ENCODE peak calls at places on chromosome 14, in eight cellular contexts. X is epithelial cell of esophagus, Q is AG04450, W is lower leg skin, P is Caco-2, H is choroid plexus epithelial cell, G is brain microvascular endothelial cell, B is mammary epithelial cell. V is an unnamed sample.

GRCh38 chr14:32417956-32418552 is 89.0 kb downstream of the AKAP6 start:
- DNase-seq in X (peak), Q (no peak), W (no peak), P (no peak), H (peak), G (peak), B (peak), V (peak)

GRCh38 chr14:96926006-96926405 is 128.8 kb downstream of the VRK1 start:
- DNase-seq in X (no peak), Q (no peak), W (no peak), P (no peak), H (no peak), G (no peak), B (no peak), V (no peak)

GRCh38 chr14:75689012-75689411 is 28.0 kb downstream of the TTLL5 start:
- DNase-seq in X (no peak), Q (no peak), W (peak), P (no peak), H (peak), G (peak), B (peak), V (peak)

GRCh38 chr14:99259327-99259726 is 12.7 kb downstream of the BCL11B start:
- DNase-seq in X (no peak), Q (no peak), W (no peak), P (no peak), H (no peak), G (no peak), B (no peak), V (no peak)

GRCh38 chr14:45364565-45364964 is 111.6 kb upstream of the MIS18BP1 start:
- DNase-seq in X (no peak), Q (no peak), W (no peak), P (no peak), H (no peak), G (no peak), B (no peak), V (no peak)

GRCh38 chr14:20116748-20117147 is 6.2 kb downstream of the OR4K17 start:
- DNase-seq in X (no peak), Q (no peak), W (no peak), P (no peak), H (no peak), G (no peak), B (no peak), V (no peak)

GRCh38 chr14:96516351-96516750 is 14.2 kb downstream of the PAPOLA start:
- DNase-seq in X (no peak), Q (no peak), W (no peak), P (no peak), H (no peak), G (no peak), B (no peak), V (no peak)

GRCh38 chr14:58280954-58281787 is 17.2 kb upstream of the ARID4A start:
- DNase-seq in X (peak), Q (peak), W (peak), P (no peak), H (peak), G (peak), B (peak), V (peak)

GRCh38 chr14:101066826-101067508 is 163.4 kb upstream of the RTL1 start:
- DNase-seq in X (no peak), Q (no peak), W (no peak), P (peak), H (no peak), G (no peak), B (no peak), V (no peak)

GRCh38 chr14:88987516-88987915 is 163.1 kb downstream of the TTC8 start:
- DNase-seq in X (peak), Q (no peak), W (no peak), P (no peak), H (no peak), G (no peak), B (peak), V (no peak)

GRCh38 chr14:98999345-98999744 is 272.7 kb downstream of the BCL11B start:
- DNase-seq in X (no peak), Q (no peak), W (no peak), P (no peak), H (no peak), G (no peak), B (no peak), V (no peak)

GRCh38 chr14:29937116-29937515 is 9.5 kb upstream of the PRKD1 start:
- DNase-seq in X (peak), Q (no peak), W (no peak), P (no peak), H (peak), G (no peak), B (peak), V (peak)

GRCh38 chr14:98909251-98909944 is 362.6 kb downstream of the BCL11B start:
- DNase-seq in X (peak), Q (no peak), W (no peak), P (no peak), H (no peak), G (peak), B (peak), V (no peak)

GRCh38 chr14:71143391-71144290 is 236.4 kb downstream of the PCNX1 start:
- DNase-seq in X (peak), Q (peak), W (no peak), P (peak), H (peak), G (peak), B (peak), V (peak)

GRCh38 chr14:55848964-55849363 is 269.0 kb downstream of the KTN1 start:
- DNase-seq in X (no peak), Q (no peak), W (no peak), P (no peak), H (no peak), G (no peak), B (no peak), V (no peak)

GRCh38 chr14:93976477-93977057 is at the start of gene ASB2:
- DNase-seq in X (no peak), Q (peak), W (no peak), P (no peak), H (no peak), G (no peak), B (no peak), V (no peak)

GRCh38 chr14:26602902-26603301 is 5.1 kb upstream of the NOVA1 start:
- DNase-seq in X (no peak), Q (no peak), W (no peak), P (no peak), H (no peak), G (no peak), B (no peak), V (no peak)

GRCh38 chr14:74572829-74573360 is 39.1 kb downstream of the LTBP2 start:
- DNase-seq in X (peak), Q (no peak), W (no peak), P (no peak), H (peak), G (peak), B (peak), V (peak)

GRCh38 chr14:99181246-99181645 is 90.8 kb downstream of the BCL11B start:
- DNase-seq in X (no peak), Q (no peak), W (no peak), P (no peak), H (no peak), G (no peak), B (no peak), V (no peak)

GRCh38 chr14:72810201-72810600 is 83.7 kb downstream of the DPF3 start:
- DNase-seq in X (peak), Q (no peak), W (no peak), P (no peak), H (no peak), G (no peak), B (no peak), V (no peak)

GRCh38 chr14:70318635-70319013 is 40.9 kb downstream of the COX16 start:
- DNase-seq in X (no peak), Q (no peak), W (no peak), P (no peak), H (no peak), G (no peak), B (no peak), V (no peak)

GRCh38 chr14:94373708-94374107 is 14.7 kb downstream of the SERPINA1 start:
- DNase-seq in X (peak), Q (peak), W (peak), P (no peak), H (peak), G (peak), B (peak), V (peak)

GRCh38 chr14:33165144-33165925 is 226.7 kb downstream of the NPAS3 start:
- DNase-seq in X (peak), Q (no peak), W (no peak), P (peak), H (peak), G (peak), B (no peak), V (no peak)

GRCh38 chr14:32217301-32217700 is 14.2 kb upstream of the RNU6-8 start:
- DNase-seq in X (no peak), Q (no peak), W (no peak), P (no peak), H (no peak), G (no peak), B (no peak), V (no peak)

GRCh38 chr14:74077401-74077800 is 6.9 kb downstream of the ALDH6A1 start:
- DNase-seq in X (no peak), Q (no peak), W (no peak), P (no peak), H (no peak), G (no peak), B (no peak), V (no peak)

GRCh38 chr14:83867871-83868270 is 1662.1 kb upstream of the FLRT2 start:
- DNase-seq in X (no peak), Q (no peak), W (no peak), P (no peak), H (peak), G (no peak), B (no peak), V (no peak)

GRCh38 chr14:51901475-51902024 is 41.1 kb downstream of the GNG2 start:
- DNase-seq in X (no peak), Q (no peak), W (no peak), P (no peak), H (no peak), G (no peak), B (no peak), V (no peak)

GRCh38 chr14:75402867-75403413 is 24.9 kb upstream of the JDP2 start:
- DNase-seq in X (no peak), Q (no peak), W (no peak), P (no peak), H (no peak), G (no peak), B (no peak), V (no peak)

GRCh38 chr14:100419856-100420255 is 96.7 kb downstream of the SLC25A47 start:
- DNase-seq in X (no peak), Q (no peak), W (no peak), P (no peak), H (no peak), G (no peak), B (no peak), V (no peak)

GRCh38 chr14:61573748-61574513 is 121.4 kb upstream of the HIF1A start:
- DNase-seq in X (peak), Q (no peak), W (no peak), P (no peak), H (peak), G (no peak), B (peak), V (no peak)

GRCh38 chr14:57656853-57657252 is 163.2 kb upstream of the CCDC198 start:
- DNase-seq in X (peak), Q (no peak), W (no peak), P (no peak), H (no peak), G (no peak), B (peak), V (no peak)

GRCh38 chr14:70257526-70257925 is 68.8 kb upstream of the SLC8A3 start:
- DNase-seq in X (peak), Q (no peak), W (no peak), P (no peak), H (no peak), G (no peak), B (peak), V (no peak)

GRCh38 chr14:96567289-96567899 is 65.2 kb downstream of the PAPOLA start:
- DNase-seq in X (peak), Q (peak), W (no peak), P (no peak), H (peak), G (peak), B (no peak), V (no peak)

GRCh38 chr14:33964599-33965317 is 13.9 kb upstream of the EGLN3 start:
- DNase-seq in X (no peak), Q (no peak), W (no peak), P (peak), H (no peak), G (no peak), B (no peak), V (no peak)

GRCh38 chr14:61188196-61188595 is 92.9 kb downstream of the TMEM30B start:
- DNase-seq in X (no peak), Q (no peak), W (peak), P (no peak), H (peak), G (peak), B (no peak), V (peak)

GRCh38 chr14:88667555-88668273 is 104.9 kb downstream of the ZC3H14 start:
- DNase-seq in X (peak), Q (peak), W (peak), P (peak), H (peak), G (peak), B (peak), V (peak)

GRCh38 chr14:77041837-77042557 is 13.5 kb upstream of the IRF2BPL start:
- DNase-seq in X (peak), Q (peak), W (peak), P (no peak), H (peak), G (peak), B (peak), V (peak)

GRCh38 chr14:68733086-68733621 is 59.7 kb downstream of the ZFP36L1 start:
- DNase-seq in X (peak), Q (no peak), W (peak), P (no peak), H (no peak), G (no peak), B (peak), V (no peak)

GRCh38 chr14:105859717-105860614 is 333.6 kb downstream of the TMEM121 start:
- DNase-seq in X (no peak), Q (no peak), W (no peak), P (peak), H (no peak), G (no peak), B (no peak), V (no peak)
- H3K4me3 ChIP-seq in X (no peak), Q (no peak), W (no peak), P (no peak), H (no peak), G (no peak), B (no peak), V (no peak)

GRCh38 chr14:103333754-103334643 is at the start of gene EIF5:
- DNase-seq in X (peak), Q (peak), W (peak), P (peak), H (peak), G (peak), B (peak), V (peak)
- TF ChIP-seq CTCF in X (no peak), Q (peak), W (no peak), P (no peak), H (peak), G (peak), B (peak), V (no peak)

GRCh38 chr14:105486974-105487448 is 325 bp downstream of the CRIP1 start:
- DNase-seq in X (no peak), Q (no peak), W (no peak), P (no peak), H (no peak), G (no peak), B (no peak), V (no peak)

GRCh38 chr14:105484997-105485393 is 1.7 kb upstream of the CRIP1 start:
- DNase-seq in X (no peak), Q (no peak), W (no peak), P (no peak), H (no peak), G (no peak), B (no peak), V (no peak)

GRCh38 chr14:105485720-105486332 is 860 bp upstream of the CRIP1 start:
- DNase-seq in X (no peak), Q (no peak), W (peak), P (peak), H (no peak), G (no peak), B (no peak), V (no peak)

GRCh38 chr14:105487449-105487985 is 831 bp downstream of the CRIP1 start:
- DNase-seq in X (no peak), Q (no peak), W (no peak), P (peak), H (no peak), G (no peak), B (no peak), V (no peak)

GRCh38 chr14:105486333-105486973 is at the start of gene CRIP1:
- DNase-seq in X (no peak), Q (no peak), W (peak), P (no peak), H (no peak), G (no peak), B (no peak), V (no peak)
- H3K4me3 ChIP-seq in X (no peak), Q (no peak), W (peak), P (peak), H (no peak), G (no peak), B (no peak), V (peak)

GRCh38 chr14:44283836-44284235 is 223.2 kb downstream of the FSCB start:
- DNase-seq in X (no peak), Q (no peak), W (no peak), P (no peak), H (no peak), G (no peak), B (no peak), V (no peak)
- TF ChIP-seq CTCF in X (no peak), Q (no peak), W (no peak), P (no peak), H (no peak), G (no peak), B (no peak), V (no peak)

V was measured in foreskin fibroblast.